ENCODE peak calls at places on chromosomes 11 and 22, in six cellular contexts. S is brain microvascular endothelial cell, Q is fibroblast of mammary gland, A is heart left ventricle, V is prostate gland, W is tibial nerve. X is an unnamed sample.

GRCh38 chr22:33513388-33514336 is 406.6 kb downstream of the LARGE1 start:
- DNase-seq in A (no peak), V (no peak), Q (peak), S (peak), W (no peak), X (peak)

GRCh38 chr11:680970-681369 is 14.1 kb downstream of the DEAF1 start:
- DNase-seq in A (no peak), W (no peak), V (no peak), S (no peak), Q (no peak), X (no peak)

GRCh38 chr11:3056296-3057068 is 741 bp downstream of the CARS1 start:
- DNase-seq in A (peak), S (no peak), Q (no peak), V (no peak), W (no peak), X (no peak)

GRCh38 chr22:33589297-33589696 is 331.0 kb downstream of the LARGE1 start:
- DNase-seq in Q (no peak), S (no peak), W (no peak), V (no peak), A (no peak), X (no peak)

GRCh38 chr11:11977206-11977938 is 31.1 kb downstream of the DKK3 start:
- DNase-seq in Q (peak), W (peak), V (peak), A (peak), S (peak), X (peak)

GRCh38 chr11:100687630-100688395 is 725 bp downstream of the ARHGAP42 start:
- DNase-seq in S (peak), V (peak), Q (peak), A (peak), W (peak), X (peak)

GRCh38 chr11:60842688-60843605 is 1.0 kb downstream of the CCDC86 start:
- DNase-seq in W (no peak), V (no peak), Q (peak), A (no peak), S (no peak), X (peak)

GRCh38 chr22:30159561-30160353 is 79.5 kb downstream of the HORMAD2 start:
- DNase-seq in A (no peak), W (no peak), Q (peak), S (peak), V (peak), X (peak)

GRCh38 chr11:133840479-133840941 is 4.8 kb downstream of the SPATA19 start:
- DNase-seq in W (no peak), V (no peak), Q (no peak), A (no peak), S (no peak), X (no peak)

GRCh38 chr11:45796461-45796861 is 8.5 kb upstream of the SLC35C1 start:
- DNase-seq in Q (no peak), V (no peak), W (no peak), A (no peak), S (no peak), X (no peak)

GRCh38 chr11:606245-606644 is 9.5 kb downstream of the IRF7 start:
- DNase-seq in V (peak), A (peak), W (no peak), S (no peak), Q (peak), X (peak)

GRCh38 chr11:62419560-62420342 is 918 bp downstream of the SCGB1A1 start:
- DNase-seq in V (no peak), A (no peak), W (no peak), S (no peak), Q (no peak), X (peak)

GRCh38 chr22:19524170-19525115 is at the start of gene CLDN5:
- DNase-seq in V (no peak), W (no peak), Q (no peak), A (peak), S (no peak), X (peak)

GRCh38 chr11:11403763-11404725 is 51.0 kb upstream of the CSNK2A3 start:
- DNase-seq in S (peak), W (no peak), A (peak), Q (peak), V (no peak), X (peak)

GRCh38 chr11:94767701-94768601 is at the start of gene AMOTL1:
- DNase-seq in V (peak), A (peak), S (peak), W (peak), Q (peak), X (peak)

GRCh38 chr11:26608507-26609146 is 36.6 kb upstream of the MUC15 start:
- DNase-seq in S (no peak), W (no peak), A (no peak), Q (no peak), V (no peak), X (no peak)

GRCh38 chr11:117143390-117143789 is 697 bp upstream of the PAFAH1B2 start:
- DNase-seq in A (peak), V (peak), Q (peak), W (no peak), S (peak), X (peak)

GRCh38 chr11:31812392-31813241 is 1.5 kb upstream of the PAX6 start:
- DNase-seq in Q (no peak), A (no peak), V (no peak), W (no peak), S (no peak), X (no peak)

GRCh38 chr11:11244470-11245080 is 108.5 kb downstream of the CSNK2A3 start:
- DNase-seq in Q (no peak), V (no peak), W (no peak), S (no peak), A (no peak), X (no peak)

GRCh38 chr11:118887219-118887618 is 3.5 kb downstream of the CXCR5 start:
- DNase-seq in S (no peak), A (no peak), V (no peak), W (no peak), Q (no peak), X (no peak)
- H3K4me3 ChIP-seq in S (no peak), A (no peak), V (no peak), W (no peak), Q (no peak), X (no peak)

GRCh38 chr22:37659066-37659896 is 758 bp downstream of the PDXP start:
- DNase-seq in Q (no peak), A (no peak), W (no peak), S (no peak), V (no peak), X (no peak)

GRCh38 chr22:37662039-37662438 is 3.5 kb downstream of the PDXP start:
- DNase-seq in S (no peak), A (no peak), Q (no peak), V (no peak), W (no peak), X (no peak)

GRCh38 chr22:37659897-37660708 is 1.6 kb downstream of the PDXP start:
- DNase-seq in W (no peak), Q (no peak), V (no peak), A (no peak), S (no peak), X (no peak)

GRCh38 chr22:37660709-37661045 is 2.2 kb downstream of the PDXP start:
- DNase-seq in A (no peak), V (no peak), Q (no peak), S (no peak), W (no peak), X (no peak)

DNA sequence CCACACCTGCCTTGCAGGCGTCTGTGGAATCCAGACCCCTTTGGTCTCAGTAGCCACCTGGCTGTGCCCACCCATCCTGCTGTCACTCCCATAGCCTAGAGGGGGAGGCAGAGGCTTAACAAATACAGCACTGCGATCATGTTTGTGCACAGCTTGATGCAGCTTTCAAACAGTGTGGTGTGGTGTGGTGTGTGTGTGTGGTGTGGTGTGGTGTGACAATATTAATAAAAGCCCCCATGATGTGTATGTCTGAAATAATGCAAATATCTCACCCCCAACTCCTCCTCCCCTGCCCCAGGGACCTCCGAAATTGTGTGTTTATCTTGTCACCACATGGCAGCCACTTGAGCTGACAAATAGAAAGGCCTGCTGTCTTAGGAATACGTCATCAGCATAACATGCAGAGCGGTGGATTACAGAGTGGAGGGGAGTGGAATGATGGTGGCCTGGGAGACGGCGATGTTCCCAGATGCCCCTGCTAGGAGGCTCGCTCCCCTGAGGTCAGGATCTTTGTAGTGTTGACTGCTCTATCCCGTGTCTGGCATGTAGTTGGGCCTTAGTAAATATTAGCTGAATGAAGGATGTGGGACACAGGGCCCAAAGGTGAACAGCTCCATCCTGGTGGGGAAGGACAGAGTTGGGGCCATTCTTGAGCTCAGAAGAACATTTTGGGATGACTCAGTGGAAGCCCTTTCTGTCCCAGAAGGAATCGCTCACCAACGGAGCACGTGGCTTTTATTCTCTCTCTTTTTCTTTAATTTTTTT is 2.8 kb downstream of the PDXP start:
- DNase-seq in A (peak), W (no peak), S (peak), Q (peak), V (no peak), X (peak)
- TF ChIP-seq CTCF in A (peak), W (peak), S (peak), Q (peak), V (no peak), X (peak)

DNA sequence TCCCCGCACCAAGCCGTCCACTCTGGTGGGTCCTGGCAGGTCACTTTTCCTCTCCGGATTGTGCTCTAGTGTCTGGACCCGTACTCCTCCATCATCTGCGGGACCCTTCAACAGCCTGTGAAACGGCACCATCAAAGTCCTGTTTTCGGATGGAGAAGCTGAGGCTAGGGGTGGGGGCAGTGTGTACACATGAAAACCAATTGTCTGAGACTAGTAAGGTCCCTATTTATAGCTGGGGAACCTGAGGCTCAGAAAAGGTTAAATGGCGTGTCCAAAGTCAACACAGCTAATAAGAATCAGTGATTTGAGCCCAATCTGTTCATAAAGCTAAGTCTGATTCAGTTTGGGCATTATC is 666 bp upstream of the LRRC32 start:
- DNase-seq in S (no peak), A (no peak), V (no peak), Q (no peak), W (no peak), X (no peak)
- H3K4me3 ChIP-seq in S (peak), A (peak), V (peak), Q (peak), W (peak), X (peak)

DNA sequence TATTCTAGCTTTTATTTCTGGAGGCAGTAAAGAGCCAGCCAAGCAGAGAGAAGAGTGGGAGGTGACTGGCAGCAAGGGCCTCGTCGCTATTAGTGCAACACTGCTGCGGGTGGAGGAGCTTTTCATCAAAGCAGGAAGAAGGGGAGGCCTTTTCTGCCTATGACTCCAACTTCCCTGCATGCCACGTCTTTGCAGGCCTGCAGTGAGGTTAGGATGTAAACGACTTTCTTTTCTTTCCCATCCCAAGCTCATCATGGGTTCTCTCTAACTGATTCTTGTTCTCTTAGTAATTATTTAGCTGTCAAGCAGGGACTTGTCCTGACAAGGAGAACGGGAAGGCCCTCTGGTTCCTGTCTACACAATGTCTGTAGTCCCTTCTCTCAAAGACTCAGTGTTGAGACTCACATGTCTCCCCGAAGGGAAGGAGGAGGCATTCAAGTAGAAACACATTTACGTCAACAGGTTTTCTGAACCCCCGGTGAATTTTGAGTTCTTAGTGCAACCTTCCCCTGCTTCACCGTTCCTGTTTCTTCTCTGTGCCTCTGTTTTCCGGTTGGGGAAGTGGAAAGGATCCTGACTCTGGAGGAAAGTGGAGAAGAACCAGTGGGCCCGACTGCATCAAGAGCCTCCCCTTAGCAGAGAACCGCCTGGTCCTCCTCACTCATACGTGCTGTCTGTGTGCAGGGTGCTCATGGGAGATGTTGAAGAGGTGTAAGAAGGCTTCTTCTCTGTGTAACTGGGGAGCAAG is 56.9 kb downstream of the PACS1 start:
- DNase-seq in A (peak), S (peak), Q (peak), W (no peak), V (peak), X (peak)
- TF ChIP-seq CTCF in A (no peak), S (no peak), Q (no peak), W (no peak), V (no peak), X (no peak)

GRCh38 chr11:103903005-103903404 is 133.4 kb upstream of the DDI1 start:
- DNase-seq in A (no peak), V (no peak), W (no peak), S (no peak), Q (no peak), X (no peak)
- H3K4me3 ChIP-seq in A (no peak), V (no peak), W (no peak), S (no peak), Q (no peak), X (no peak)

GRCh38 chr11:69301033-69301490 is 7.1 kb downstream of the MYEOV start:
- DNase-seq in V (no peak), W (no peak), Q (no peak), S (no peak), A (no peak), X (no peak)

GRCh38 chr11:69303427-69303826 is 9.5 kb downstream of the MYEOV start:
- DNase-seq in S (no peak), A (no peak), V (no peak), Q (no peak), W (no peak), X (no peak)

GRCh38 chr11:69301491-69302401 is 7.8 kb downstream of the MYEOV start:
- DNase-seq in W (no peak), V (no peak), Q (peak), A (no peak), S (peak), X (peak)

GRCh38 chr11:69304258-69304657 is 10.3 kb downstream of the MYEOV start:
- DNase-seq in W (no peak), S (no peak), Q (no peak), V (no peak), A (no peak), X (no peak)

GRCh38 chr11:69302447-69302846 is 8.5 kb downstream of the MYEOV start:
- DNase-seq in V (no peak), S (no peak), A (no peak), W (no peak), Q (no peak), X (no peak)
- TF ChIP-seq CTCF in V (no peak), S (no peak), A (no peak), W (no peak), Q (no peak), X (no peak)

GRCh38 chr22:40249286-40249685 is 71.6 kb downstream of the TNRC6B start:
- DNase-seq in Q (no peak), S (no peak), W (no peak), A (no peak), V (no peak), X (no peak)
- H3K4me3 ChIP-seq in Q (no peak), S (no peak), W (no peak), A (no peak), V (no peak), X (no peak)

GRCh38 chr11:36622431-36623136 is 24.5 kb upstream of the RAG2 start:
- DNase-seq in W (no peak), A (no peak), V (no peak), S (peak), Q (peak), X (peak)
- TF ChIP-seq CTCF in W (no peak), A (peak), V (peak), S (peak), Q (peak), X (peak)

X was measured in fibroblast of villous mesenchyme.